ENCODE peak calls at places on chromosomes 11 and 22, in seven cellular contexts. F, L, Z, O, C, X and A are unnamed samples.

GRCh38 chr22:24474221-24474620 is 20.9 kb upstream of the UPB1 start:
- DNase-seq in F (no peak), L (peak), Z (peak), O (no peak), C (no peak), X (peak), A (no peak)

GRCh38 chr22:30930228-30930627 is 38.3 kb downstream of the MORC2 start:
- DNase-seq in F (no peak), L (no peak), Z (no peak), O (no peak), C (no peak), X (no peak), A (no peak)

GRCh38 chr11:119594639-119595249 is 134.3 kb downstream of the NECTIN1 start:
- DNase-seq in F (no peak), L (peak), Z (peak), O (no peak), C (no peak), X (peak), A (no peak)

GRCh38 chr11:86947541-86947940 is 7.7 kb downstream of the FZD4 start:
- DNase-seq in F (no peak), L (peak), Z (no peak), O (no peak), C (no peak), X (no peak), A (no peak)

GRCh38 chr11:130428271-130428670 is at the start of gene ADAMTS8:
- DNase-seq in F (no peak), L (no peak), Z (no peak), O (peak), C (no peak), X (no peak), A (peak)

GRCh38 chr11:2770556-2771301 is 70.9 kb upstream of the KCNQ1OT1 start:
- DNase-seq in F (peak), L (no peak), Z (no peak), O (peak), C (peak), X (no peak), A (no peak)

GRCh38 chr22:41285441-41285819 is 557 bp downstream of the RANGAP1 start:
- DNase-seq in F (peak), L (peak), Z (peak), O (peak), C (peak), X (peak), A (peak)

GRCh38 chr22:40920526-40920925 is 30.7 kb upstream of the RBX1 start:
- DNase-seq in F (no peak), L (peak), Z (no peak), O (no peak), C (no peak), X (no peak), A (no peak)

GRCh38 chr22:19103881-19104821 is 18.1 kb downstream of the DGCR2 start:
- DNase-seq in F (peak), L (peak), Z (peak), O (no peak), C (no peak), X (no peak), A (no peak)

GRCh38 chr11:13035711-13036110 is 26.6 kb downstream of the RASSF10 start:
- DNase-seq in F (no peak), L (no peak), Z (no peak), O (no peak), C (no peak), X (no peak), A (no peak)

GRCh38 chr11:126948563-126948962 is 52.0 kb downstream of the KIRREL3 start:
- DNase-seq in F (no peak), L (peak), Z (peak), O (no peak), C (no peak), X (no peak), A (no peak)

GRCh38 chr11:113623114-113623513 is 83.0 kb downstream of the TMPRSS5 start:
- DNase-seq in F (no peak), L (peak), Z (no peak), O (no peak), C (no peak), X (no peak), A (no peak)

GRCh38 chr11:45450189-45450588 is 164.0 kb upstream of the SYT13 start:
- DNase-seq in F (no peak), L (peak), Z (peak), O (no peak), C (no peak), X (no peak), A (no peak)

GRCh38 chr11:108754901-108755625 is 90.2 kb downstream of the DDX10 start:
- DNase-seq in F (no peak), L (peak), Z (peak), O (no peak), C (no peak), X (no peak), A (no peak)

DNA sequence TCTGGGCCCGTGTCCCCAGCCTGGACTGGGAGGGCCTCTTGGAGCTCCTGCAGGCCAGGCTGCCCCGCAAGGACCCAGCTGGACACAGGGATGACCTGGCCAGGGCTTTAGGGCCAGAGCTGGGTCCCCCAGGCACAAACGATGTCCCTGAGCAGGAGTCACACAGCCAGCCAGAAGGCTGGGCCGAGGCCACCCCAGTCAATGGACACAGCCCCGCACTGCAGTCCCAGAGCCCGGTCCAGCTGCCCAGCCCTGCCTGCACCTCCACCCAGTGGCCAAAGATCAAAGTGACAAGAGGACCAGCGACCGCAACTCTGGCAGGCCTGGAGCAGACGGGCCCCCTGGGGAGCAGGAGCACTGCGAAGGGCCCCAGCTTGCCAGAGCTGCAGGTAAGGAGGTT is 38.2 kb downstream of the TRIOBP start:
- DNase-seq in F (peak), L (no peak), Z (no peak), O (peak), C (peak), X (peak), A (no peak)
- TF ChIP-seq CTCF in F (peak), L (peak), Z (peak), O (peak), C (peak), X (peak), A (no peak)

GRCh38 chr11:61580292-61580888 is 486 bp downstream of the SYT7 start:
- DNase-seq in F (no peak), L (no peak), Z (no peak), O (peak), C (no peak), X (peak), A (no peak)

GRCh38 chr11:61578819-61579218 is 2.1 kb downstream of the SYT7 start:
- DNase-seq in F (no peak), L (no peak), Z (no peak), O (no peak), C (no peak), X (no peak), A (no peak)

GRCh38 chr11:61575886-61576516 is 4.9 kb downstream of the SYT7 start:
- DNase-seq in F (no peak), L (no peak), Z (no peak), O (no peak), C (no peak), X (no peak), A (no peak)

GRCh38 chr11:61579398-61580291 is 1.2 kb downstream of the SYT7 start:
- DNase-seq in F (no peak), L (no peak), Z (no peak), O (no peak), C (no peak), X (no peak), A (no peak)

DNA sequence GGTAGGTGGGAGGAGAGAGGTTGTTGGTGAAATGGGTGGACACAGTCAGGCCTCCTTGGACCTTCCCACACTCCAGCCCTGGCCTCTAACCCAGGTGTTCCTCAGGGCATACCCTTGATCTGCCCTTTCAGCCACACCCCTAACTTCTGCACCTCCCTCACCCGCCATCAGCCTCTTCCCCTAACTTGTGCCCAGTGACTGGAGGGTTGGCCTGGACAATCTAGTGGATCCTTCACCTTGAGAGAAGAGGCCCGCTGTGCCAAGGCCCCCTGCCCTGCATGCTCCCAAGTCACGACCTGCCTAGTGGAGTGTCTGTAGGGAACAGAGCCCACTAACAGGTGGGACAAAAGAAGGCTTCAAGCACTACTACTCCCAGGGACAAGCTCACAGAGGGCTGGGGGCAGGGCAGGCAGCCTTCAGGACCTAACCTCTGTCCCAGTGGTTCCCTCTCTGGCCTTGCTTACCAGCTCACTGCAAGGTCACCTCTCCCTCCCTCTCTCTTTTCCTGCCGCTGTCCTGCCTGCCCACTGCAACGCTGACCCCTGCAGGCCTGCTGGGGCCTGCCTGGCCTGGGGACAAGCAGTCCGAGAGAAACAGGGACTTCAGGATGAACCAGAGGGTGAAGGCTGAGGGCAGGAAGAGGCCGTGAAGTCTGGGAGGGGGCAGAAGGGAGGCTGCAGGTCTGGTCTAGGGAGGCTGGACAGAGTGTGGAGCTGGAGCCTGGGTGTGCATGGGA is 3.3 kb downstream of the SYT7 start:
- DNase-seq in F (no peak), L (no peak), Z (no peak), O (peak), C (no peak), X (no peak), A (no peak)
- TF ChIP-seq CTCF in F (no peak), L (peak), Z (peak), O (no peak), C (no peak), X (no peak), A (no peak)

GRCh38 chr11:116600930-116601329 is 171.9 kb downstream of the BUD13 start:
- DNase-seq in F (no peak), L (no peak), Z (no peak), O (no peak), C (no peak), X (no peak), A (no peak)
- TF ChIP-seq CTCF in F (no peak), L (no peak), Z (no peak), O (no peak), C (no peak), X (no peak), A (no peak)

GRCh38 chr11:109862808-109863207 is 230.4 kb upstream of the ZC3H12C start:
- DNase-seq in F (no peak), L (peak), Z (no peak), O (no peak), C (no peak), X (no peak), A (no peak)

GRCh38 chr11:109864161-109864661 is 229.0 kb upstream of the ZC3H12C start:
- DNase-seq in F (no peak), L (peak), Z (no peak), O (no peak), C (no peak), X (no peak), A (no peak)

GRCh38 chr11:109867784-109868183 is 225.4 kb upstream of the ZC3H12C start:
- DNase-seq in F (no peak), L (no peak), Z (no peak), O (no peak), C (no peak), X (no peak), A (no peak)

GRCh38 chr11:109864834-109865557 is 228.2 kb upstream of the ZC3H12C start:
- DNase-seq in F (no peak), L (peak), Z (peak), O (no peak), C (no peak), X (no peak), A (no peak)

DNA sequence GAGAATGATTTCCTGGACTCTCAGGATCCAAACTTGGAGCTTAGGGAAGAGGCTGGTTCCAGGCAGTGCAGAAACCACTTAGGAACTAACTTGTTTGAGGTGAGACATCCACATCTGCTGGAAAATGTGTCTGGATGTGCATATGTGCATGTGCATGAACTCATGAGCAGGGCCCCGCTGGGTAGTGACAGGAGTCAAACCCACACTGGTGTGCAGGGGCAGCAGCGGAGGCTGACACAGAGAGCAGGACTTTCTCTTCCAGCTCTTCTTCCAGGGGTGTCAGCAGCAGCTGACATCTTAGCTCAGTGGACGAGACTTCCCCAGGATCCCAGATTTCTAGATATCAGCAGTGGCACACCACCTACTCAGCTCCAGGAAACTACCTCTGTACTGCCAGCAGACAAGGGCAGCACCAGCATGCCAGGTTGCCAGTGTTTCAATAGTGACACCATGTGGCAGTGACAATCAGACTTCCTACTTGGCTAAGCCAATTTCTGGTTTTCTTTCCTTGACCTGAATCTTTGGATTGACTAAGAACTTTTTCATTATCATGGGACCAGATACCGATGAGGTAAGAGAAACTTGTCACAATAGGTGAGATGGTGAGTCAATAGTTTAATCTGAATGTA is 227.5 kb upstream of the ZC3H12C start:
- DNase-seq in F (peak), L (no peak), Z (no peak), O (no peak), C (no peak), X (peak), A (no peak)
- TF ChIP-seq CTCF in F (peak), L (no peak), Z (no peak), O (no peak), C (no peak), X (no peak), A (no peak)

GRCh38 chr22:43098356-43098755 is 9.2 kb upstream of the TTLL1 start:
- DNase-seq in F (no peak), L (no peak), Z (no peak), O (no peak), C (no peak), X (no peak), A (no peak)
- TF ChIP-seq CTCF in F (no peak), L (no peak), Z (no peak), O (no peak), C (no peak), X (no peak), A (no peak)

DNA sequence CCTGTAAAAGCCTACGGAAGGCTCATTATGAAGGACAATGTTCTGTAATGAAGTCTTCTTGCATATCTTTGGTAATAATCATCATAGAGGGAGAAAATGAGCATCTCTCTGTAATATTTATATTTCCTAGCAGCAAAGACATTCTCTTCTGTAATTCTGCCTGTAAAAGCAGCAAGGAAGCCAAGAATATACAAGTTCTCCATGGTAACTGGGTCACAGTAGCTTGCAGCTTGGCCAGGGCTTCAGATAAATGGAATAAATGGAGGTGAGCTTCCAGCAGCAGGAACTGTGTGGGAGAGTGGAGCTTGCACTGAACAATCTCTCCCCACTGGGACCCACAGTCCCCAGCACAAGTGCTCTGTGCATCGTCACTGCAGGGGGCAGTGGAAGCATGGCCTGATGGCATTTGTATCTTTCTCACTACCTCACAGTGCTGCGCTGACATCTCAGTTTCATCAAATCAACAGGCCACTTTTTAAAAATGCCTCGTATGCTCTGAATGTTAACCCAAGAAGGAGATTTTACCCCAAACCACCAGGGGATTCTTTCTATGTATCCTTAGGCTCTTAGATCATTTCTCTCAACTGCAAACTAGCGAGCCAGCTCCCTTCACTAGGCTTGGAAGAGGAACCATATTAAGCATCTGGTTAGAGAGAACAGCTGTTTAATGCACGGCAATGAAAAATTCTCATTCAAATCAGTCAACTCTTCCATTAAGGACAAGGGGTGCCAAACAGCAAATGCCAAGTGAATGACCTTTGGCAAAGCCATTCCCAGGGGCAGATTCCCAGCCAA is 1059.7 kb downstream of the OPCML start:
- DNase-seq in F (peak), L (peak), Z (no peak), O (no peak), C (no peak), X (no peak), A (no peak)
- TF ChIP-seq CTCF in F (peak), L (no peak), Z (no peak), O (no peak), C (no peak), X (no peak), A (no peak)

GRCh38 chr11:30125461-30125860 is 105.4 kb upstream of the FSHB start:
- DNase-seq in F (no peak), L (no peak), Z (no peak), O (no peak), C (no peak), X (no peak), A (no peak)

GRCh38 chr11:30133308-30133707 is 97.5 kb upstream of the FSHB start:
- DNase-seq in F (no peak), L (no peak), Z (no peak), O (no peak), C (no peak), X (no peak), A (no peak)

GRCh38 chr11:30131535-30131934 is 99.3 kb upstream of the FSHB start:
- DNase-seq in F (no peak), L (no peak), Z (no peak), O (no peak), C (no peak), X (no peak), A (no peak)

DNA sequence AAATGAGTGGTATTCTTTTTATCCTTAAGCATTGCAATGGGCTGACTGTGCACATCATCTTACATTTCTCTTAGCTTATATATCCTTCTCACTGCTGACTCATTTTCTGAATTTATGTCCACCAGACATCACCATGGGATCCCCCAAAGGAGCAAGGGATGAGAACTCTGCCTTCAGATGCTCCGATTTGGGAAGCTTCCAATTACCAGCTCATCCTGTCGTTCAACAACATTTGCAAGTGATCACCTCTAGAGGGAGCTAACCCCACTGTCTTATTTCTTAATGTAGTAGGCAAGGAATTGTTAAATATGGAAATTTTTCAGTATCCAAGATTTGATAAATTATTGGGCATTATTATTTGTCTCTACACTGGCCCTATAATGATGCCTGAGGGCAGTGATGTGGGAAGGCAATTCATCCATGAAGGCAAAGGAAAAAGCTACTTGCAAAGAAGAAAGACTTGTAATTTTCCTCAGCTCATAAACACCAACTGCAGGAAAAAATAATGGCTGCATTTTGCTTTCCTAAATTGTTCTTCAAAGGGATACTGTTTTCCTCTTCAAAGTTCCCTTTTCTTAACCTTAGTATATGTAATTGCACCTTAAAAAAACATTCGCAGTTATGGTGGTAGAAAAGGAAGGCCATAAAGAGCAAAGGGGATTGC is 102.4 kb upstream of the FSHB start:
- DNase-seq in F (peak), L (peak), Z (peak), O (no peak), C (no peak), X (peak), A (no peak)
- TF ChIP-seq CTCF in F (peak), L (peak), Z (peak), O (peak), C (peak), X (peak), A (peak)

GRCh38 chr11:69966910-69967309 is 111.2 kb upstream of the ANO1 start:
- DNase-seq in F (no peak), L (no peak), Z (no peak), O (no peak), C (no peak), X (no peak), A (no peak)
- TF ChIP-seq CTCF in F (no peak), L (no peak), Z (no peak), O (no peak), C (no peak), X (no peak), A (no peak)

GRCh38 chr11:63505857-63506528 is at the start of gene LGALS12:
- DNase-seq in F (no peak), L (peak), Z (peak), O (no peak), C (no peak), X (no peak), A (no peak)

GRCh38 chr11:63510360-63511130 is 4.7 kb downstream of the LGALS12 start:
- DNase-seq in F (peak), L (peak), Z (peak), O (no peak), C (no peak), X (no peak), A (no peak)

GRCh38 chr11:63508745-63509144 is 2.9 kb downstream of the LGALS12 start:
- DNase-seq in F (no peak), L (no peak), Z (no peak), O (no peak), C (no peak), X (no peak), A (no peak)

GRCh38 chr11:63504933-63505586 is 824 bp upstream of the LGALS12 start:
- DNase-seq in F (no peak), L (no peak), Z (no peak), O (no peak), C (no peak), X (no peak), A (no peak)

DNA sequence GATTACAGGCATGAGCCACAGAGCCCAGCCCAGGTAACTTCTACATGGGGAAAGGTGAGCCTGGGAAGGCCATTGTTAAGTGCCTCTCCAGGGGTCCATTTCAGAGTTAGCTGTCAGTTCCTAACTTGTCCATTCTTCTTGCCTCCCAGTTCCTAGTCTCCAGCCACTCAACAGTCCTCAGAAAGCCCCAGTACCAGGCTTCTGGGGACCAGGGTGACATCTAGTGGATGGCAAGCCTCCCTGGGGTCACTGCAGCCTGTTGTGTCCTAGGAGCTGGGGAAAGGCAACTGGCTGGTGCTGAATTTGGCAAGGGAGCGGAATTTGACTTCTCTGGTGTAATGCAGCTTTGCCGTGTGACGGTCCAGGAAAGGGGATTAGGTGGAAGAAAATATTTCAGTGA is 2.1 kb downstream of the LGALS12 start:
- DNase-seq in F (peak), L (no peak), Z (no peak), O (peak), C (no peak), X (peak), A (no peak)
- TF ChIP-seq CTCF in F (peak), L (peak), Z (peak), O (no peak), C (peak), X (peak), A (no peak)